ENCODE peak calls at places on chromosomes 3 and 15, in nine cellular contexts. W is GM12878; Y is brain microvascular endothelial cell; M is suprapubic skin; V is mesenchymal stem cell; I is CD4-positive, CD25-positive, alpha-beta regulatory T cell; G is H7; R is tibial artery; T is heart right ventricle. L is an unnamed sample.
A peak's percentile ranks its signal among the peaks of the same experiment; 100 is the strongest.

GRCh38 chr3:4471907-4472306 is 4.8 kb upstream of the SUMF1 start:
- DNase-seq in R (no peak), M (no peak), V (no peak), I (no peak), G (no peak), T (no peak), W (no peak), Y (no peak), L (no peak)

GRCh38 chr15:34055868-34056595 is 17.0 kb upstream of the AVEN start:
- DNase-seq in I (no peak), R (no peak), M (no peak), Y (peak; percentile 45), G (no peak), T (no peak), W (no peak), V (peak; percentile 50), L (no peak)

GRCh38 chr15:52496776-52497470 is 31.8 kb downstream of the MYO5A start:
- DNase-seq in Y (peak; percentile 12), R (no peak), M (no peak), I (no peak), G (no peak), T (no peak), V (peak; percentile 44), W (no peak), L (no peak)

GRCh38 chr15:41367418-41367817 is 34.7 kb downstream of the NUSAP1 start:
- DNase-seq in Y (no peak), R (no peak), I (no peak), V (no peak), G (no peak), T (peak; percentile 23), M (no peak), W (no peak), L (no peak)

GRCh38 chr3:30342319-30343060 is 263.9 kb upstream of the TGFBR2 start:
- DNase-seq in R (peak; percentile 81), T (peak; percentile 25), M (no peak), Y (peak; percentile 94), V (peak; percentile 90), W (no peak), I (no peak), G (no peak), L (no peak)

GRCh38 chr3:141305436-141305835 is 62.9 kb upstream of the ZBTB38 start:
- DNase-seq in M (no peak), Y (peak; percentile 65), V (peak; percentile 58), G (no peak), T (no peak), I (peak; percentile 46), W (no peak), R (no peak), L (no peak)

GRCh38 chr3:95588473-95588872 is 1225.9 kb upstream of the EPHA6 start:
- DNase-seq in M (no peak), T (no peak), G (no peak), I (no peak), W (no peak), Y (no peak), R (no peak), V (no peak), L (no peak)

GRCh38 chr15:62647195-62647865 is 395.2 kb upstream of the TPM1 start:
- DNase-seq in R (no peak), M (no peak), I (no peak), V (peak; percentile 41), Y (peak; percentile 74), G (no peak), W (no peak), T (peak; percentile 14), L (no peak)

GRCh38 chr3:111332488-111333095 is 209.4 kb upstream of the CD96 start:
- DNase-seq in M (no peak), W (no peak), I (no peak), V (peak; percentile 22), T (no peak), G (no peak), Y (no peak), R (no peak), L (no peak)

GRCh38 chr15:29410342-29410741 is 140.7 kb upstream of the NSMCE3 start:
- DNase-seq in V (no peak), I (no peak), G (peak; percentile 47), Y (peak; percentile 15), W (no peak), M (no peak), R (no peak), T (no peak), L (no peak)

GRCh38 chr15:100192092-100192695 is 149.6 kb downstream of the ADAMTS17 start:
- DNase-seq in M (peak; percentile 24), R (no peak), G (no peak), V (no peak), W (no peak), I (no peak), Y (no peak), T (no peak), L (no peak)

GRCh38 chr3:156334841-156335545 is 214.6 kb downstream of the KCNAB1 start:
- DNase-seq in T (no peak), Y (no peak), W (no peak), M (no peak), I (no peak), R (no peak), G (no peak), V (no peak), L (no peak)

GRCh38 chr15:40232625-40233070 is 6.2 kb upstream of the PAK6 start:
- DNase-seq in M (no peak), Y (no peak), I (no peak), G (peak; percentile 39), W (no peak), R (no peak), V (no peak), T (no peak), L (no peak)

GRCh38 chr15:39084683-39085530 is 496.0 kb upstream of the THBS1 start:
- DNase-seq in I (peak; percentile 2), Y (peak; percentile 14), G (no peak), V (peak; percentile 89), M (no peak), T (peak; percentile 36), R (no peak), W (no peak), L (peak; percentile 24)

GRCh38 chr15:85706779-85707518 is 87.8 kb downstream of the KLHL25 start:
- DNase-seq in M (no peak), Y (peak; percentile 69), T (peak; percentile 76), G (no peak), R (no peak), W (peak; percentile 90), V (peak; percentile 89), I (peak; percentile 71), L (no peak)

GRCh38 chr15:85708402-85708932 is 86.3 kb downstream of the KLHL25 start:
- DNase-seq in V (no peak), W (no peak), I (no peak), R (no peak), M (no peak), T (no peak), Y (no peak), G (no peak), L (no peak)

GRCh38 chr15:85709250-85709649 is 85.5 kb downstream of the KLHL25 start:
- DNase-seq in I (no peak), Y (no peak), W (no peak), V (no peak), R (no peak), T (no peak), M (no peak), G (no peak), L (no peak)

GRCh38 chr15:85710340-85710842 is 84.3 kb downstream of the KLHL25 start:
- DNase-seq in I (no peak), G (no peak), T (no peak), R (no peak), W (peak; percentile 75), V (no peak), Y (no peak), M (no peak), L (no peak)

DNA sequence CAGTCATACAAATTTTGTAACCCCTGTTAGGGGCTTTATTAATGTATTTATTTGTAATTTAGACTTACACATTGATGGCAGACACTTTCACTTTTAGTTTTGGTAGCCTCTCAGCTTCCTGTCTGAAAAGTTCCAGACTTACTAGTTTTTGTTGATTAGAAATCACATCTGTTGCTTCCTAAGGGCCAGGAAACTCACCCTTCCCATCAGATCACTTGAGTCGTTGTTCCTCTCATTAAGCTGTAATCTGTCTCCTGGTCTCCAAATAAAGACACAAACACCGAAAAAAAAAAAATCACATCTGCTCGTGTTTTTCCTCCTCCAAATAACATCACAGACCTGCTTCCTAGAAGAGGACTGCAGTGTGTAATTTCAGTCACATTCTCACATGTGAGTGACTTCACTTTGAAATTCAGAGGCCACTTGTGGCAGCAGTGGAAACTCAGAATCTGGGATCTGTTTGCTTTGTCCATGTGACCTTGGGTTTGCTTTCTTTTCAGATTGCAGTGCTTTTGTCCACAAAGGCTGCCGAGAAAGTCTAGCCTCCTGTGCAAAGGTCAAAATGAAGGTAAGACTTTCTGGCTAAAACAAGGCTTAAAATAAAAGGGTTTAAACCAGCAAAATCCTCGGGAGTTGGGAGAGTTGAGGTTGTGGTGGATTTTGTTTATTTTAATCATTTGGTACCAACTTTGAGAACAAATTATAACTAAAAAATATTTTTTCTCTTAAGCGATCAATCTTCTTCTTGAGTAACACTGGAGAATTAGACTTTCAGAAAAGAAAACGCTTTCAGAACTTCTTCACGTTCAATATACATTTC is 87.0 kb downstream of the KLHL25 start:
- DNase-seq in I (peak; percentile 75), M (no peak), G (no peak), R (no peak), V (peak; percentile 87), T (peak; percentile 60), Y (peak; percentile 36), W (no peak), L (no peak)
- H3K36me3 ChIP-seq in I (peaks cover 48% of the 10 kb centered on the region), M (peaks cover 45% of the 10 kb centered on the region), G (no peaks in the 10 kb centered on the region), R (peaks cover 22% of the 10 kb centered on the region), V (peaks cover 15% of the 10 kb centered on the region), T (peaks cover 57% of the 10 kb centered on the region), Y (peaks cover 9% of the 10 kb centered on the region), W (peaks cover 4% of the 10 kb centered on the region), L (peaks cover 44% of the 10 kb centered on the region)

GRCh38 chr3:124584245-124584551 is 146.1 kb upstream of the UMPS start:
- DNase-seq in Y (no peak), T (no peak), V (no peak), R (no peak), I (peak; percentile 84), W (no peak), G (no peak), M (no peak), L (no peak)
- H3K4me3 ChIP-seq in Y (peak overlapping the region; percentile 57), T (peak overlapping the region; percentile 54), V (peak overlapping the region; percentile 77), R (peak overlapping the region; percentile 60), I (peak overlapping the region; percentile 63), W (peak overlapping the region; percentile 61), G (peak overlapping the region; percentile 62), M (peak overlapping the region; percentile 53), L (peak overlapping the region; percentile 76)

GRCh38 chr15:79881254-79881653 is 15.6 kb downstream of the MTHFS start:
- DNase-seq in T (no peak), G (no peak), V (no peak), M (no peak), I (no peak), Y (no peak), R (no peak), W (no peak), L (no peak)
- H3K36me3 ChIP-seq in T (peaks cover 99% of the 10 kb centered on the region), G (peaks cover 12% of the 10 kb centered on the region), V (peaks cover 13% of the 10 kb centered on the region), M (peaks cover 46% of the 10 kb centered on the region), I (peaks cover 81% of the 10 kb centered on the region), Y (peaks cover 4% of the 10 kb centered on the region), R (peaks cover 49% of the 10 kb centered on the region), W (no peaks in the 10 kb centered on the region), L (peaks cover 61% of the 10 kb centered on the region)

DNA sequence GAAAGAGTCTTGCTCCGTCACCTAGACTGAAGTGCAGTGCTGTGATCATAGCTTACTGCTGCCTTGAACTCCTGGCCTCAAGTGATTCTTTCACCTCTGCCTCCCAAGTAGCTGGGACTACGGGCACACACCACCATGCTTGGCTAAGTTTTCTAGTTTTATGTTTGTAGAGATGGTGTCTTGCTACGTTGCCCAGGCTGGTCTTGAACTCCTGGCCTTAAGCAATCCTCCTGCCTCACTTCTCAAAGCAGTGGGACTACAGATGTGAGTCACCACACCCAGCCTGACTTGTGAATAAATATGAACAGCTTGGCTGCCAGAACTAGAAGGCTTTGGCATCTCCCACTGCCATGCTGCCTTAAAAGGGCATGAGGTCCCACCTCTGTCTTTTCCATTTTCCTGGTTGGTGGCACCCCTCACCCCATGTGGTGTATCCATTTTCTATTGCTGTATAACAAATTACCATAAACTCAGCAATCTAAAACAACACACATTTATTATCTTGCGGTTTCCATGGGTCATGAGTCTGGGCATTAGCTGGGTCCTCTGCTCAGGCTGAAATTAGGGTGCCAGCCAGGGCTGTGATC is 44.3 kb downstream of the PTPRG start:
- DNase-seq in W (no peak), M (no peak), G (no peak), V (no peak), Y (no peak), I (no peak), R (no peak), T (no peak), L (no peak)
- H3K4me3 ChIP-seq in W (no peak overlapping the region), M (no peak overlapping the region), G (no peak overlapping the region), V (no peak overlapping the region), Y (no peak overlapping the region), I (no peak overlapping the region), R (no peak overlapping the region), T (no peak overlapping the region), L (no peak overlapping the region)